ENCODE peak calls at places on chromosomes 3 and 15, in seven cellular contexts. One of them, this sample, is unnamed. For H3K4me1 and H3K27me3, the result is how much of the 10 kb centered on the place peaks cover.

GRCh38 chr3:184659797-184660301 is 52.0 kb downstream of the MAGEF1 start:
- DNase-seq in tibial artery: no peak
- DNase-seq in ovary: no peak
- DNase-seq in CD8-positive, alpha-beta T cell: no peak
- DNase-seq in upper lobe of right lung: no peak
- DNase-seq in aorta: no peak
- DNase-seq in CD8-positive, alpha-beta memory T cell: no peak
- DNase-seq in this sample: no peak

GRCh38 chr15:77857419-77857818 is 220.1 kb downstream of the TBC1D2B start:
- DNase-seq in tibial artery: no peak
- DNase-seq in upper lobe of right lung: peak
- DNase-seq in aorta: no peak
- DNase-seq in CD8-positive, alpha-beta memory T cell: no peak
- DNase-seq in ovary: no peak
- DNase-seq in CD8-positive, alpha-beta T cell: no peak
- DNase-seq in this sample: no peak

GRCh38 chr15:80309769-80310384 is 57.9 kb upstream of the CTXND1 start:
- DNase-seq in upper lobe of right lung: no peak
- DNase-seq in aorta: no peak
- DNase-seq in ovary: no peak
- DNase-seq in CD8-positive, alpha-beta memory T cell: no peak
- DNase-seq in tibial artery: no peak
- DNase-seq in CD8-positive, alpha-beta T cell: no peak
- DNase-seq in this sample: no peak

GRCh38 chr3:169288548-169288947 is 375.0 kb downstream of the MECOM start:
- DNase-seq in ovary: no peak
- DNase-seq in CD8-positive, alpha-beta T cell: no peak
- DNase-seq in aorta: no peak
- DNase-seq in tibial artery: no peak
- DNase-seq in upper lobe of right lung: no peak
- DNase-seq in CD8-positive, alpha-beta memory T cell: no peak
- DNase-seq in this sample: no peak

GRCh38 chr3:188796122-188796631 is 375.6 kb upstream of the TPRG1 start:
- DNase-seq in CD8-positive, alpha-beta memory T cell: no peak
- DNase-seq in tibial artery: no peak
- DNase-seq in upper lobe of right lung: no peak
- DNase-seq in ovary: no peak
- DNase-seq in CD8-positive, alpha-beta T cell: no peak
- DNase-seq in aorta: peak
- DNase-seq in this sample: no peak

GRCh38 chr15:64275934-64276333 is 80.0 kb downstream of the CSNK1G1 start:
- DNase-seq in ovary: no peak
- DNase-seq in CD8-positive, alpha-beta T cell: no peak
- DNase-seq in tibial artery: no peak
- DNase-seq in upper lobe of right lung: no peak
- DNase-seq in aorta: no peak
- DNase-seq in CD8-positive, alpha-beta memory T cell: no peak
- DNase-seq in this sample: no peak

GRCh38 chr3:154023148-154023547 is 98.0 kb upstream of the ARHGEF26 start:
- DNase-seq in CD8-positive, alpha-beta memory T cell: no peak
- DNase-seq in ovary: no peak
- DNase-seq in CD8-positive, alpha-beta T cell: no peak
- DNase-seq in tibial artery: no peak
- DNase-seq in upper lobe of right lung: no peak
- DNase-seq in aorta: no peak
- DNase-seq in this sample: no peak

GRCh38 chr15:25739687-25740121 is 123.4 kb downstream of the ATP10A start:
- DNase-seq in CD8-positive, alpha-beta memory T cell: peak
- DNase-seq in tibial artery: no peak
- DNase-seq in CD8-positive, alpha-beta T cell: peak
- DNase-seq in aorta: no peak
- DNase-seq in upper lobe of right lung: no peak
- DNase-seq in ovary: no peak
- DNase-seq in this sample: peak

GRCh38 chr3:142888484-142889262 is at the start of gene PCOLCE2:
- DNase-seq in upper lobe of right lung: peak
- DNase-seq in CD8-positive, alpha-beta memory T cell: no peak
- DNase-seq in CD8-positive, alpha-beta T cell: no peak
- DNase-seq in tibial artery: peak
- DNase-seq in ovary: peak
- DNase-seq in aorta: peak
- DNase-seq in this sample: peak

GRCh38 chr3:24494616-24495333 is at the start of gene THRB:
- DNase-seq in upper lobe of right lung: peak
- DNase-seq in tibial artery: peak
- DNase-seq in ovary: peak
- DNase-seq in CD8-positive, alpha-beta T cell: no peak
- DNase-seq in aorta: peak
- DNase-seq in CD8-positive, alpha-beta memory T cell: no peak
- DNase-seq in this sample: no peak

GRCh38 chr3:155394240-155394639 is 100.8 kb upstream of the STRIT1 start:
- DNase-seq in CD8-positive, alpha-beta T cell: no peak
- DNase-seq in CD8-positive, alpha-beta memory T cell: no peak
- DNase-seq in aorta: no peak
- DNase-seq in ovary: no peak
- DNase-seq in tibial artery: no peak
- DNase-seq in upper lobe of right lung: no peak
- DNase-seq in this sample: no peak

GRCh38 chr15:72117448-72117697 is 577 bp downstream of the MYO9A start:
- DNase-seq in CD8-positive, alpha-beta T cell: peak
- DNase-seq in ovary: peak
- DNase-seq in upper lobe of right lung: peak
- DNase-seq in tibial artery: peak
- DNase-seq in aorta: peak
- DNase-seq in CD8-positive, alpha-beta memory T cell: peak
- DNase-seq in this sample: peak

DNA sequence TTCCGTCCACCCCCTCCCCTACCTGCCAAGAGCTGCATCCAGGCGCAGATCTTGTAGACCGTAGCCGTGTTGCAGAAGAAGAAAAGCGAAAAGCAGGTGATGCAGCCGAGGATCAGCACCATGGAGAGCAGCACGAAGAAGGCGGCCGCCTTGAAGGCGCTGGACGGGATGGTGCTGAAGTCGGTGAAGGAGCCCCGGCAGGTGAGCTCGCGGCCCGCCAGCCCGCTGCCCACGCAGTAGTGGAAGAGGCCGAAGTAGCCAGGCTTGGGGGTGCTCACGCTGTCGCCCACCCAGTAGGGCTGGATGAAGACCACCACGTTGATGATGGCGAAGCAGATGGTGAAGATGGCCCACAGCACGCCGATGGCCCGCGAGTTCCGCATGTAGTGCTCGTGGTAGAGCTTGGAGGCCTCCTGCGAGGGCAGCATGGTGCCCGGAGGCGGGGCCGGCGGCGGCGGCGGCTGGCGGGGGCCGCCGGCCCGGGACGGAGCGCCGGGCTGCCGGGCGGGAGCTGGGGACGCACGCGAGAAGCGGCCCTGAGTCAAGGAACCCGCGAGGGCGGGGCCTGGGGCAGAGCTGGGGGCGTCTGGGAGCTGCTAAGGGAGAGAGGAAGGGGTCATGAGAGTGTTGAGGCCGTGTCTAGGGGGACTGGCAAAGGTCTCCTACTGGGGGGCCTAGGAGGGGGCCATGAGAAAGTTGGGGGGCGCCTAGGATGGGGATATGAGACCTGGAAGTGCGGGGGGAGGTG is 1.2 kb downstream of the LHFPL4 start:
- DNase-seq in CD8-positive, alpha-beta memory T cell: peak
- DNase-seq in ovary: peak
- DNase-seq in upper lobe of right lung: peak
- DNase-seq in aorta: peak
- DNase-seq in tibial artery: no peak
- DNase-seq in CD8-positive, alpha-beta T cell: peak
- DNase-seq in this sample: peak
- H3K4me1 ChIP-seq in CD8-positive, alpha-beta memory T cell: under half
- H3K4me1 ChIP-seq in ovary: under half
- H3K4me1 ChIP-seq in upper lobe of right lung: under half
- H3K4me1 ChIP-seq in aorta: under half
- H3K4me1 ChIP-seq in tibial artery: under half
- H3K4me1 ChIP-seq in CD8-positive, alpha-beta T cell: under half
- H3K4me1 ChIP-seq in this sample: under half

DNA sequence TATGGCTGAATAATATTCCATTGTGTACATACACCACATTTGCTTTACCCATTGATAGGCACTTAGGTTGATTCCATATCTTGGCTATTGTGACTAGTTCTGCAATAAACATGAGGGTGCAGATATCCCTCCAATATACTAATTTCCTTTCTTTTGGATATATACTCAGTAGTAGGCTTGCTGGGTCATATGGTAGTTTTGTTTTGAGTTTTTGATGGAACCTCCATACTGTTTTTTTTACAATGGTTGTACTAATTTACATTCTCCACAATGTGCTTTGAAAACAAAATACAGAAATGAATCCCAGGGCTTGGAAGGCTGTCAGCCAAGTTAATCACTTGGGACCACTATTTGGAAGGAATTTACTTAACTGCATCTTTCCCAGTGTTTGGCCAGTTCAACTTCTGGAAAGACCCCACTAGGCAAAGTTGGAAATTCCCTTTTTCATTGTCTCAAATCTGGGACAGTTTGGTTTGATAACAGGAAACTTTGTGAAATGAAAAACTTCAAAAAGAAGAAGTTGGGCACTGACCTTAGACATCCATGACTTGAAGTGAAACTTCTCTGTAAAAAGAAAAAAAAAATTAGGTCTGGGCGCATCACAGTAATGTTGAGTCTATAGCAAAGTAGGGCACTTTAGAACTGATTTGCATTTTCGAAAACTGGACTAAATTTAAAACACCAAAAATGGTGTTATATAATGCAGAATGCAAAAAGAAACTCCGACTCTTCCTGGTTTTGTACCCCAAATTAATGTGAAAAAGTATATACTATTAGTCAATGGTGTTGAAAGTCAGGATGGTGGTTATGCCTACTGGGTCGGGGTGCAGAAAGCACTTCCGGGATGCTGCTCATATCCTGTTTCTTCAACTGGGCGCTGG is 6.0 kb downstream of the CTSH start:
- DNase-seq in CD8-positive, alpha-beta memory T cell: peak
- DNase-seq in tibial artery: no peak
- DNase-seq in upper lobe of right lung: no peak
- DNase-seq in ovary: no peak
- DNase-seq in aorta: no peak
- DNase-seq in CD8-positive, alpha-beta T cell: no peak
- DNase-seq in this sample: no peak
- H3K4me3 ChIP-seq in CD8-positive, alpha-beta memory T cell: no peak
- H3K4me3 ChIP-seq in tibial artery: no peak
- H3K4me3 ChIP-seq in upper lobe of right lung: peak
- H3K4me3 ChIP-seq in ovary: no peak
- H3K4me3 ChIP-seq in aorta: no peak
- H3K4me3 ChIP-seq in CD8-positive, alpha-beta T cell: no peak
- H3K4me3 ChIP-seq in this sample: peak

DNA sequence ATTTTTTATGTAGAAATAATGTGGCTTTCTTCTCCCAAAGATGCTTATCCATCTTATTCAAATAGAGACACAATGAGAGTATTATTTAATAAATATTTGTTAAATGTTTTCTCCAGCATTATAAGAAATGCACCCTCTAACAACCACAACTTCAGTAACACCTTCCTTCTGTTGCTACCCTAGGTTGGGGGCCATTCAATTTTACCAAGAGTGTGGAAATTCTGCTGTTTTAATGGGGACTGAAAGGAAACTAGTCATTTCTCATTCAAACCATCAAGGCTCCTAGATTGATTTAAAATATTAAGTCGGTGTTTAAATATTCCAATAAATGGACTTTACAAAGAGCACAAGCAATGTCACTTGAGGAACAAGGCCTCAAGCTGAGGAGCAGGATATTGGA is 7.6 kb downstream of the ONECUT1 start:
- DNase-seq in CD8-positive, alpha-beta memory T cell: no peak
- DNase-seq in ovary: no peak
- DNase-seq in aorta: no peak
- DNase-seq in upper lobe of right lung: no peak
- DNase-seq in tibial artery: no peak
- DNase-seq in CD8-positive, alpha-beta T cell: no peak
- DNase-seq in this sample: no peak
- H3K27me3 ChIP-seq in CD8-positive, alpha-beta memory T cell: half or more
- H3K27me3 ChIP-seq in ovary: under half
- H3K27me3 ChIP-seq in aorta: under half
- H3K27me3 ChIP-seq in upper lobe of right lung: half or more
- H3K27me3 ChIP-seq in tibial artery: half or more
- H3K27me3 ChIP-seq in CD8-positive, alpha-beta T cell: under half
- H3K27me3 ChIP-seq in this sample: half or more

DNA sequence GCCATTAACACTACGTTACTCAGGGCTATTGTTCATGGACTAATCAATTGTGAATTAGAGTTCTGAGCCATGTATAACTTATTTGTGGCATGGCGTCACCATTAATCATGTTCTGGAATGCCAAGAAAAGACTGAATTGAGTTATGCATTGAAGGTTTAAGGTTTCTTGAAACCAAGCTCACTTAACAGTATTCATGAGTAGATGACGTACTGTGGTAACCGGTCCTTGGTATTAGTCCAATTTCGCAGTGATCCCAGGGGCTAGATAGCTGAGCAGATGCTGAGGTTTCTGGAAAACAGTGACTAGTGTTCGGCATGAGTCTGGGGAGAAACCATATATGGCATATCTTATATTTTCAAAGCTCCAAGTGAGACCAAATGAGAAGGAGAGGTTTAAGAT is 218.2 kb upstream of the LYSMD4 start:
- DNase-seq in upper lobe of right lung: no peak
- DNase-seq in CD8-positive, alpha-beta T cell: no peak
- DNase-seq in CD8-positive, alpha-beta memory T cell: no peak
- DNase-seq in ovary: no peak
- DNase-seq in tibial artery: no peak
- DNase-seq in aorta: no peak
- DNase-seq in this sample: no peak
- H3K4me1 ChIP-seq in upper lobe of right lung: under half
- H3K4me1 ChIP-seq in CD8-positive, alpha-beta T cell: under half
- H3K4me1 ChIP-seq in CD8-positive, alpha-beta memory T cell: under half
- H3K4me1 ChIP-seq in ovary: under half
- H3K4me1 ChIP-seq in tibial artery: under half
- H3K4me1 ChIP-seq in aorta: under half
- H3K4me1 ChIP-seq in this sample: under half

GRCh38 chr3:149701206-149701976 is 43.6 kb upstream of the WWTR1 start:
- DNase-seq in ovary: no peak
- DNase-seq in aorta: no peak
- DNase-seq in upper lobe of right lung: no peak
- DNase-seq in CD8-positive, alpha-beta memory T cell: peak
- DNase-seq in CD8-positive, alpha-beta T cell: no peak
- DNase-seq in tibial artery: no peak
- DNase-seq in this sample: peak
- H3K4me3 ChIP-seq in ovary: no peak
- H3K4me3 ChIP-seq in aorta: no peak
- H3K4me3 ChIP-seq in upper lobe of right lung: no peak
- H3K4me3 ChIP-seq in CD8-positive, alpha-beta memory T cell: no peak
- H3K4me3 ChIP-seq in CD8-positive, alpha-beta T cell: no peak
- H3K4me3 ChIP-seq in tibial artery: no peak
- H3K4me3 ChIP-seq in this sample: peak

DNA sequence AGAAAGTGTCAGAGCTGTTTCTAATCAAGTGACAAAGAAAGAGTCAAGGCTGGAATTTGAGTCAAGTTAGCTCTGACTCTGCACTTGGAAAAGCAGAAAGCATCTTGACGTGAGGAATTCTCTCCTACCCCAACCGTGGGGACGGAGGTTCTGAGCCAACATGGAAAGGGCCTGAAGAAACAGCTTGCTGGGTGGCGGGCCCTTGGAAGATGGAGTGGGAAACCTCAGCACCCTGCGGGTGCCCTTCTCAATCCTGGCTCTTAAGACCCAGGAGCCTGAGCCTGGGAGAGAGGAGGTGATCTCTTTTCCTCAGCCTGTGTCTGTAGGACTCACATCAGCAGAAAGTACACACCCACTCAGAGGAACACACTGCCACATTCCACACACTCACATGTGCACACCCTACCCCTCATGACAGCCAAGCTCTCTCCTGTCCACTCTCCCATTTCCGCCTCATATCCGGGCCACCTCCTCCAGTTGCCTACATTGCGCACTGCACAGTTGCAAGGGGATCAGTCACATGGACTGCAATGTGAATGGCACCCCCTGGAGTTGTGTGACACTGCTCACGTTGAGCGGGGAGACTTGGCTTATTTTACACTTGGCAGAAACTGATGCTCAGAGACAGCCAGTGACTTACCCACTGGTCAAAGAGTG is 101.6 kb upstream of the SLC6A6 start:
- DNase-seq in ovary: peak
- DNase-seq in upper lobe of right lung: no peak
- DNase-seq in aorta: no peak
- DNase-seq in CD8-positive, alpha-beta T cell: no peak
- DNase-seq in CD8-positive, alpha-beta memory T cell: no peak
- DNase-seq in tibial artery: no peak
- DNase-seq in this sample: no peak
- H3K27me3 ChIP-seq in ovary: under half
- H3K27me3 ChIP-seq in upper lobe of right lung: under half
- H3K27me3 ChIP-seq in aorta: under half
- H3K27me3 ChIP-seq in CD8-positive, alpha-beta T cell: under half
- H3K27me3 ChIP-seq in CD8-positive, alpha-beta memory T cell: under half
- H3K27me3 ChIP-seq in tibial artery: under half
- H3K27me3 ChIP-seq in this sample: under half